ENCODE peak calls at places on chromosomes 12 and 14, in five cellular contexts. X is mucosa of gallbladder; D is stimulated activated naive CD4-positive, alpha-beta T cell; M is ELR; C is HCT116. F is an unnamed sample.

GRCh38 chr12:50221228-50222008 is 54.2 kb upstream of the CERS5 start:
- DNase-seq in X (no peak), D (no peak), M (peak; percentile 83), C (no peak), F (peak; percentile 73)

GRCh38 chr12:15928345-15928744 is 17.2 kb downstream of the DERA start:
- DNase-seq in X (no peak), D (no peak), M (peak; percentile 95), C (no peak), F (peak; percentile 84)

GRCh38 chr12:80781313-80781712 is 64.6 kb downstream of the MYF5 start:
- DNase-seq in D (no peak), X (no peak), M (no peak), C (no peak), F (no peak)

GRCh38 chr14:55807059-55807499 is 227.1 kb downstream of the KTN1 start:
- DNase-seq in M (no peak), D (peak; percentile 68), X (peak; percentile 96), C (peak; percentile 70), F (peak; percentile 97)

GRCh38 chr14:54567634-54568561 is 970 bp downstream of the SAMD4A start:
- DNase-seq in X (peak; percentile 44), M (peak; percentile 57), C (no peak), D (peak; percentile 5), F (peak; percentile 28)

GRCh38 chr14:103552011-103552797 is 10.3 kb downstream of the BAG5 start:
- DNase-seq in X (no peak), M (peak; percentile 50), C (no peak), D (no peak), F (peak; percentile 44)

GRCh38 chr14:106879241-106879640 is 1352.9 kb downstream of the TMEM121 start:
- DNase-seq in X (no peak), D (peak; percentile 27), C (peak; percentile 10), M (peak; percentile 21), F (peak; percentile 23)

GRCh38 chr12:82757059-82757458 is 70.4 kb downstream of the TMTC2 start:
- DNase-seq in D (no peak), M (no peak), C (no peak), X (no peak), F (no peak)

GRCh38 chr12:31011336-31011735 is 62.3 kb upstream of the DDX11 start:
- DNase-seq in M (no peak), X (no peak), C (no peak), D (no peak), F (no peak)

GRCh38 chr12:115000038-115000437 is 316.1 kb upstream of the TBX3 start:
- DNase-seq in D (no peak), X (peak; percentile 16), C (peak; percentile 54), M (peak; percentile 74), F (no peak)

GRCh38 chr12:12315838-12316237 is 34.2 kb downstream of the MANSC1 start:
- DNase-seq in M (no peak), X (no peak), D (no peak), C (no peak), F (no peak)

GRCh38 chr12:6666211-6666610 is 3.3 kb upstream of the ING4 start:
- DNase-seq in C (no peak), X (no peak), M (no peak), D (no peak), F (no peak)

GRCh38 chr12:12947902-12948301 is 4.1 kb downstream of the GPRC5D start:
- DNase-seq in D (no peak), M (no peak), X (no peak), C (no peak), F (no peak)

GRCh38 chr12:104788848-104789271 is 169.2 kb downstream of the SLC41A2 start:
- DNase-seq in C (no peak), M (no peak), X (no peak), D (no peak), F (no peak)

GRCh38 chr14:98819132-98819866 is 452.7 kb downstream of the BCL11B start:
- DNase-seq in M (no peak), X (peak; percentile 85), C (no peak), D (no peak), F (peak; percentile 20)

GRCh38 chr14:50726372-50727107 is 58.4 kb upstream of the SAV1 start:
- DNase-seq in M (peak; percentile 87), D (no peak), C (no peak), X (no peak), F (peak; percentile 80)

GRCh38 chr14:75247286-75247922 is 31.2 kb upstream of the FOS start:
- DNase-seq in X (no peak), D (peak; percentile 65), M (no peak), C (no peak), F (no peak)

GRCh38 chr12:120369476-120370342 is 745 bp upstream of the MSI1 start:
- DNase-seq in C (no peak), M (no peak), D (no peak), X (no peak), F (no peak)

GRCh38 chr12:64675795-64676194 is 65.5 kb downstream of the RASSF3 start:
- DNase-seq in C (no peak), M (peak; percentile 52), D (peak; percentile 14), X (peak; percentile 61), F (peak; percentile 44)

GRCh38 chr14:102819790-102820330 is 42.6 kb downstream of the TRAF3 start:
- DNase-seq in X (no peak), D (no peak), M (no peak), C (no peak), F (no peak)

GRCh38 chr12:132615579-132616066 is 3.0 kb upstream of the P2RX2 start:
- DNase-seq in M (no peak), D (no peak), C (no peak), X (no peak), F (no peak)

GRCh38 chr12:24679135-24679534 is 269.8 kb downstream of the BCAT1 start:
- DNase-seq in D (no peak), M (peak; percentile 13), X (no peak), C (no peak), F (no peak)

GRCh38 chr14:101705733-101706508 is 55.6 kb upstream of the PPP2R5C start:
- DNase-seq in X (peak; percentile 54), M (peak; percentile 34), C (no peak), D (peak; percentile 56), F (no peak)

GRCh38 chr14:101336203-101336602 is 225.1 kb upstream of the DIO3 start:
- DNase-seq in D (no peak), M (no peak), C (no peak), X (no peak), F (no peak)

GRCh38 chr12:82176016-82176415 is 182.2 kb downstream of the CCDC59 start:
- DNase-seq in D (no peak), C (no peak), M (no peak), X (no peak), F (no peak)

GRCh38 chr12:93569301-93569655 is 3.2 kb upstream of the SOCS2 start:
- DNase-seq in M (no peak), D (no peak), C (no peak), X (no peak), F (no peak)

GRCh38 chr14:21038416-21039058 is 3.6 kb upstream of the RNASE7 start:
- DNase-seq in C (no peak), M (no peak), X (no peak), D (no peak), F (no peak)

GRCh38 chr12:57793920-57794319 is 11.3 kb downstream of the TSFM start:
- DNase-seq in M (peak; percentile 93), C (no peak), D (no peak), X (no peak), F (peak; percentile 96)

GRCh38 chr12:25041006-25041741 is 92.3 kb upstream of the BCAT1 start:
- DNase-seq in C (no peak), D (no peak), M (no peak), X (no peak), F (no peak)

GRCh38 chr14:103089386-103090335 is 4.9 kb upstream of the EXOC3L4 start:
- DNase-seq in M (no peak), C (no peak), X (no peak), D (no peak), F (no peak)

GRCh38 chr12:57605308-57606015 is 838 bp downstream of the DTX3 start:
- DNase-seq in X (no peak), D (no peak), M (no peak), C (no peak), F (no peak)

GRCh38 chr14:94936901-94937321 is 167.0 kb upstream of the GSC start:
- DNase-seq in D (no peak), C (no peak), X (no peak), M (no peak), F (no peak)

GRCh38 chr12:1122803-1123202 is 131.8 kb downstream of the ERC1 start:
- DNase-seq in D (peak; percentile 30), X (no peak), M (no peak), C (no peak), F (no peak)

GRCh38 chr12:90999946-91000345 is 4.8 kb downstream of the EPYC start:
- DNase-seq in M (peak; percentile 53), X (no peak), C (no peak), D (no peak), F (peak; percentile 65)